ENCODE peak calls at places on chromosome 12, in four cellular contexts. D is GM12878, W is K562, J is HL-60. N is an unnamed sample.

GRCh38 chr12:114673169-114673833 is 10.7 kb downstream of the TBX3 start:
- DNase-seq in D (no peak), J (no peak), W (no peak), N (no peak)

GRCh38 chr12:59459966-59460365 is 135.9 kb upstream of the SLC16A7 start:
- DNase-seq in J (no peak), W (no peak), D (no peak), N (no peak)

GRCh38 chr12:76047060-76047459 is 15.5 kb upstream of the PHLDA1 start:
- DNase-seq in J (no peak), W (no peak), D (no peak), N (no peak)

GRCh38 chr12:5945071-5946008 is at the start of gene ANO2:
- DNase-seq in D (no peak), J (no peak), W (no peak), N (no peak)

GRCh38 chr12:108890208-108890607 is 10.3 kb downstream of the DAO start:
- DNase-seq in D (no peak), W (peak; percentile 48), J (no peak), N (no peak)

GRCh38 chr12:93784339-93785086 is 107.3 kb downstream of the CRADD start:
- DNase-seq in W (no peak), D (no peak), J (no peak), N (no peak)

GRCh38 chr12:107955966-107956643 is 173.0 kb upstream of the WSCD2 start:
- DNase-seq in J (no peak), D (no peak), W (no peak), N (no peak)

GRCh38 chr12:123164710-123165261 is 13.9 kb upstream of the PITPNM2 start:
- DNase-seq in W (no peak), J (no peak), D (no peak), N (no peak)

GRCh38 chr12:81395431-81395830 is 317.6 kb downstream of the ACSS3 start:
- DNase-seq in J (no peak), W (no peak), D (no peak), N (no peak)

GRCh38 chr12:6438345-6438744 is 6.4 kb upstream of the CD27 start:
- DNase-seq in D (no peak), J (no peak), W (no peak), N (no peak)

GRCh38 chr12:127620956-127621355 is 646.0 kb upstream of the TMEM132C start:
- DNase-seq in J (no peak), W (no peak), D (no peak), N (no peak)

GRCh38 chr12:47946413-47947107 is 16.8 kb upstream of the TMEM106C start:
- DNase-seq in J (peak; percentile 94), W (no peak), D (no peak), N (no peak)

GRCh38 chr12:56894698-56895368 is 39.4 kb downstream of the SDR9C7 start:
- DNase-seq in W (no peak), D (no peak), J (no peak), N (no peak)

GRCh38 chr12:14901228-14901562 is 15.5 kb upstream of the MGP start:
- DNase-seq in W (no peak), J (no peak), D (no peak), N (no peak)

GRCh38 chr12:71731439-71732356 is 23.0 kb upstream of the RAB21 start:
- DNase-seq in D (no peak), J (no peak), W (no peak), N (no peak)

GRCh38 chr12:51070004-51070403 is 13.4 kb downstream of the CSRNP2 start:
- DNase-seq in D (no peak), W (no peak), J (peak; percentile 85), N (no peak)

GRCh38 chr12:20492251-20492728 is 124.0 kb downstream of the PDE3A start:
- DNase-seq in D (peak; percentile 5), J (peak; percentile 73), W (no peak), N (no peak)

GRCh38 chr12:89932950-89933349 is 224.3 kb upstream of the ATP2B1 start:
- DNase-seq in W (no peak), J (no peak), D (no peak), N (no peak)

GRCh38 chr12:121128908-121129704 is 3.6 kb upstream of the P2RX7 start:
- DNase-seq in D (peak; percentile 99), J (peak; percentile 93), W (peak; percentile 87), N (peak; percentile 61)

GRCh38 chr12:123089631-123090353 is 61.1 kb downstream of the PITPNM2 start:
- DNase-seq in W (peak; percentile 63), J (peak; percentile 68), D (no peak), N (no peak)

GRCh38 chr12:67388331-67389163 is 119.4 kb downstream of the CAND1 start:
- DNase-seq in D (no peak), W (no peak), J (no peak), N (peak; percentile 5)

GRCh38 chr12:116217045-116217444 is 60.4 kb downstream of the MED13L start:
- DNase-seq in W (no peak), D (no peak), J (no peak), N (no peak)

GRCh38 chr12:69966839-69967238 is 141.8 kb downstream of the MYRFL start:
- DNase-seq in D (no peak), W (no peak), J (no peak), N (no peak)

GRCh38 chr12:101013993-101014392 is 196.0 kb downstream of the SLC5A8 start:
- DNase-seq in D (no peak), J (no peak), W (no peak), N (no peak)

GRCh38 chr12:85698937-85699336 is 137.3 kb downstream of the RASSF9 start:
- DNase-seq in J (no peak), W (no peak), D (no peak), N (no peak)

GRCh38 chr12:68416350-68416749 is 84.2 kb upstream of the MDM1 start:
- DNase-seq in J (no peak), W (no peak), D (no peak), N (no peak)

GRCh38 chr12:68416826-68417225 is 84.7 kb upstream of the MDM1 start:
- DNase-seq in D (no peak), W (no peak), J (no peak), N (no peak)

GRCh38 chr12:68418137-68418460 is 85.9 kb upstream of the MDM1 start:
- DNase-seq in W (no peak), J (no peak), D (no peak), N (no peak)

GRCh38 chr12:68423175-68423574 is 91.0 kb upstream of the MDM1 start:
- DNase-seq in D (no peak), J (no peak), W (no peak), N (no peak)

DNA sequence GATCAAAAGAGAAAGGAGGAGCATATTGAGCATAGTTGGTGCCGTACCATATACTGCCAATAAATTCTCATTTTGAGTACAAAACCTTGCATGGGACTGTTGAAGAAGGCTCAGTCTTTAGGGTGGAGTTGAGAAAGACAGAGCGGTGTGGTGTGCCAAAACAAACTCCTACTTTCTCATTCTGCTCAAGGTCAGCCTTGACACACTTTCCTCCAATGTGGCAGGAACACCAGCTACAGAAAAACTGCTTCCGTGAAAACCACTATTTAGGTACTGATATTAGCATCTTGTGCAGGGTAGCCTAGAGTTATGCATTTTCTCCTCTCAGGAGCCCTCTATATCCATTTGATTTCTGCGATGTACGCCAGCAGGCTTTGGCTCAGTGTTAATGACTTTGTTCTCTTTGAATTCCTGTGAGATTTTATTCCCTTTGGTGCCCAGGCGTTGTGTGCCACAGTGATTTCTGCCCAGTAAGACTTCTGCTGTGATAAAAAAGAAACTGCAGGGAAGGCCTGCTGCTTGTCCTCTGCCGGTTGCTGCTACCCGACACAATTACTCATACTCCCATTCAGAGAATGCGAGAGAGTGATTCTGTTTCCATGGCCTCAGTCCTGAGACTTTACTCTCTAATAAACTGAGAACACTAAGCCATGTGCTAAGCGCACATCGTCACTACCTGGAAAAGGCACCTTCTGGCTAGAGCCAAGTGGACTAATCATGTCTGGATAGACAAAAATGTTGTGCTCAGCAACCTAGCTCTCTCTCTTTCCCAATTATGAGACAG is 88.3 kb upstream of the MDM1 start:
- DNase-seq in J (no peak), W (no peak), D (no peak), N (no peak)
- TF ChIP-seq POLR2AphosphoS5 in J (no peak), W (no peak), D (no peak), N (no peak)

DNA sequence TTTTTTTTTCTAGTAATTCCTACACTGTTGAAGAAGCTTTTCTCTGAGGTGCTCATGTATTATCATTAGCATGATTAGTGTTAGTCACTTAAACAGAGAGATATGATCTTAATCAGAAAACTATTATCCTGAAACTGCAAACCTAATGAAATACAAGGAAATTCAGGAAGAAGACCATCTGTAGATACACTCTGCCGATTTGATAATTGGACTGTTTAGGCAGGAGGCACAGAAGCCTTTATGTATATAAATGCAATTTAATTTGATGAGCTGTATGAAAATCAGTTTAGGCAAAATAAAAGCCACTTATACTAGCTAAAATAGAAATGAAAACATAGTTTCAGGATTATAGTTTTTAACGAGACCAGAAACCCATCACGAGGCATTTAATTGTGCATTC is 23.3 kb downstream of the PDZRN4 start:
- DNase-seq in W (no peak), J (no peak), D (no peak), N (no peak)
- TF ChIP-seq SPI1 in W (no peak), J (no peak), D (no peak), N (no peak)

GRCh38 chr12:113239288-113239771 is 18.1 kb downstream of the TPCN1 start:
- DNase-seq in W (no peak), D (no peak), J (no peak), N (no peak)
- TF ChIP-seq POLR2AphosphoS5 in W (no peak), D (no peak), J (no peak), N (no peak)

GRCh38 chr12:82723093-82723492 is 36.4 kb downstream of the TMTC2 start:
- DNase-seq in J (no peak), W (no peak), D (peak; percentile 9), N (no peak)
- TF ChIP-seq SPI1 in J (no peak), W (no peak), D (no peak), N (no peak)

GRCh38 chr12:53062011-53062961 is 12.4 kb downstream of the TNS2 start:
- DNase-seq in D (no peak), J (no peak), W (no peak), N (no peak)
- TF ChIP-seq POLR2AphosphoS5 in D (no peak), J (peak; percentile 43), W (no peak), N (no peak)

DNA sequence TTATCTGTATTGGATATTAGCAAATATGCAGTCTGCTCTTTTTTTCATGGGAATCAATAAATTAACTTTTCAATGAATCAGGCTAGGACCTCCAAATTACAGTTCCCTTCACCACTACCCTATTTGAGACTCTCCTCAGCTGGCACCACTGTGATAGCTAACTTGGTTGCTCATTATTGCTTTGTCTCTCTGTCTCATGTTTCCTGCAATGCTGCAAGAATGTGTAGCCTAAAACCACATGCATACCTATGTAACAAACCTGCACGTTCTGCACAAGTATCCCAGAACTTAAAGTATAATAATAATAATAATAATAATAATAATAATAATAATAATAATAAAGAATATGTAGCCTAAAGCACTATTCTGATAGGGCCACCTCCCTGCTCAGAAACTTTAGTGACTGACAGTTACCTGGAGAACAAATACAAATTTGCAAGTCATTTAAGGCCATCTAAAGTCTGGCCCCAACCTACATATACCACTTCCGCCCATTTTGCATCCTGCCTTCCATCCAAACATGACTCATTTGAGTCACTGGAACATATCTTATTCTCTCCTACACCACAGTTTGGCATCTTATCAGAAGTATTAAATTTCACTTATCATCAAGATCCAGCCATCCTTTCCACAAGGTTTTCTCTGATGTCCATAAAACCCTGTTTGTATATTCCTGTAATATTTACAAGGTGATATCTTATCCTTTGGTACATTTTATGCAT is 215.1 kb downstream of the LRRK2 start:
- DNase-seq in W (no peak), J (no peak), D (no peak), N (no peak)
- TF ChIP-seq SPI1 in W (no peak), J (no peak), D (no peak), N (no peak)

DNA sequence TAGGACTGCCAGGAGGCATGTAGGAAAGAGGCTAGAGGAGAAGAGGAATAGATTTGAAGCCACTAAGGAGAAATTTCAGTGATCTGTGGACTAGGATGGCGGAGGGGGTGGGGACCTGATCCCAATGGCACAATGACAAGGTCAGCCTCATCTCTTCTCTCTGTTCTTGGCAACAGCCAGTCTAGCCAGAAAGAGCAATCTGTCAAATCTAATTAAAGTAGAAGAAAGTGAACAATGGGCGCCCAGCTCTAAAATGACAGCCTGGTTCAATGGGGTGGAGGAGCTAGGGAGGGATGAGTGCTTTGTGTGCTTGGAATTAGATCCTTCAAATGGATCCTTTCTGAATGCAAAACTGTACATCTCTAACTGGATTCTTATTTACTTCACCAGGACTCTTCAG is 37.2 kb upstream of the TUBA1C start:
- DNase-seq in J (no peak), D (no peak), W (no peak), N (no peak)
- TF ChIP-seq POLR2AphosphoS5 in J (no peak), D (no peak), W (no peak), N (no peak)

N was measured in GM12891.